ENCODE peak calls at places on chromosomes 7 and 10, in seven cellular contexts. One of them, this sample, is unnamed.

GRCh38 chr10:127069436-127069835 is 127.0 kb downstream of the INSYN2A start:
- DNase-seq in HCT116: no peak
- DNase-seq in endothelial cell of umbilical vein: no peak
- DNase-seq in breast epithelium: no peak
- DNase-seq in transverse colon: no peak
- DNase-seq in sigmoid colon: no peak
- DNase-seq in upper lobe of left lung: no peak
- DNase-seq in this sample: no peak

GRCh38 chr10:59393349-59393748 is 31.0 kb upstream of the FAM13C start:
- DNase-seq in transverse colon: no peak
- DNase-seq in upper lobe of left lung: no peak
- DNase-seq in sigmoid colon: no peak
- DNase-seq in HCT116: no peak
- DNase-seq in endothelial cell of umbilical vein: no peak
- DNase-seq in breast epithelium: no peak
- DNase-seq in this sample: no peak

GRCh38 chr10:23448802-23449570 is 10.1 kb downstream of the OTUD1 start:
- DNase-seq in breast epithelium: no peak
- DNase-seq in sigmoid colon: no peak
- DNase-seq in upper lobe of left lung: no peak
- DNase-seq in HCT116: no peak
- DNase-seq in transverse colon: no peak
- DNase-seq in endothelial cell of umbilical vein: peak; percentile 70
- DNase-seq in this sample: peak; percentile 14

GRCh38 chr10:69232252-69232651 is 12.1 kb downstream of the HKDC1 start:
- DNase-seq in HCT116: peak; percentile 61
- DNase-seq in breast epithelium: no peak
- DNase-seq in transverse colon: peak; percentile 35
- DNase-seq in endothelial cell of umbilical vein: no peak
- DNase-seq in upper lobe of left lung: no peak
- DNase-seq in sigmoid colon: no peak
- DNase-seq in this sample: no peak

GRCh38 chr7:157520249-157520648 is 183.4 kb downstream of the DNAJB6 start:
- DNase-seq in HCT116: no peak
- DNase-seq in upper lobe of left lung: no peak
- DNase-seq in endothelial cell of umbilical vein: no peak
- DNase-seq in sigmoid colon: peak; percentile 30
- DNase-seq in breast epithelium: peak; percentile 6
- DNase-seq in transverse colon: no peak
- DNase-seq in this sample: peak; percentile 63

GRCh38 chr10:33117816-33118215 is 159.8 kb upstream of the ITGB1 start:
- DNase-seq in breast epithelium: no peak
- DNase-seq in HCT116: no peak
- DNase-seq in transverse colon: no peak
- DNase-seq in endothelial cell of umbilical vein: no peak
- DNase-seq in upper lobe of left lung: peak; percentile 80
- DNase-seq in sigmoid colon: no peak
- DNase-seq in this sample: no peak

GRCh38 chr10:69914373-69915268 is 112.9 kb downstream of the COL13A1 start:
- DNase-seq in upper lobe of left lung: peak; percentile 65
- DNase-seq in sigmoid colon: peak; percentile 83
- DNase-seq in HCT116: peak; percentile 35
- DNase-seq in endothelial cell of umbilical vein: peak; percentile 58
- DNase-seq in breast epithelium: peak; percentile 48
- DNase-seq in transverse colon: peak; percentile 78
- DNase-seq in this sample: peak; percentile 71

GRCh38 chr10:8130973-8131911 is 76.8 kb downstream of the GATA3 start:
- DNase-seq in upper lobe of left lung: no peak
- DNase-seq in HCT116: peak; percentile 37
- DNase-seq in sigmoid colon: no peak
- DNase-seq in endothelial cell of umbilical vein: peak; percentile 13
- DNase-seq in transverse colon: no peak
- DNase-seq in breast epithelium: no peak
- DNase-seq in this sample: peak; percentile 27

GRCh38 chr7:151650161-151650560 is 130.5 kb upstream of the RHEB start:
- DNase-seq in transverse colon: no peak
- DNase-seq in sigmoid colon: no peak
- DNase-seq in endothelial cell of umbilical vein: no peak
- DNase-seq in upper lobe of left lung: no peak
- DNase-seq in breast epithelium: no peak
- DNase-seq in HCT116: no peak
- DNase-seq in this sample: no peak

GRCh38 chr7:84450802-84451201 is 256.2 kb upstream of the SEMA3A start:
- DNase-seq in sigmoid colon: no peak
- DNase-seq in transverse colon: no peak
- DNase-seq in breast epithelium: no peak
- DNase-seq in upper lobe of left lung: no peak
- DNase-seq in HCT116: no peak
- DNase-seq in endothelial cell of umbilical vein: no peak
- DNase-seq in this sample: no peak

GRCh38 chr10:127190427-127190826 is 6.0 kb downstream of the INSYN2A start:
- DNase-seq in endothelial cell of umbilical vein: no peak
- DNase-seq in upper lobe of left lung: no peak
- DNase-seq in transverse colon: no peak
- DNase-seq in HCT116: no peak
- DNase-seq in breast epithelium: no peak
- DNase-seq in sigmoid colon: no peak
- DNase-seq in this sample: no peak

GRCh38 chr10:58856508-58857240 is 319.8 kb upstream of the PHYHIPL start:
- DNase-seq in HCT116: peak; percentile 24
- DNase-seq in sigmoid colon: no peak
- DNase-seq in breast epithelium: peak; percentile 54
- DNase-seq in transverse colon: no peak
- DNase-seq in endothelial cell of umbilical vein: no peak
- DNase-seq in upper lobe of left lung: peak; percentile 62
- DNase-seq in this sample: no peak

GRCh38 chr10:130745251-130745650 is 566.3 kb downstream of the TCERG1L start:
- DNase-seq in upper lobe of left lung: peak; percentile 5
- DNase-seq in breast epithelium: no peak
- DNase-seq in HCT116: no peak
- DNase-seq in endothelial cell of umbilical vein: no peak
- DNase-seq in sigmoid colon: no peak
- DNase-seq in transverse colon: no peak
- DNase-seq in this sample: no peak

GRCh38 chr10:90614631-90615030 is 243.2 kb downstream of the HTR7 start:
- DNase-seq in breast epithelium: no peak
- DNase-seq in HCT116: no peak
- DNase-seq in upper lobe of left lung: no peak
- DNase-seq in transverse colon: no peak
- DNase-seq in sigmoid colon: no peak
- DNase-seq in endothelial cell of umbilical vein: no peak
- DNase-seq in this sample: no peak

GRCh38 chr7:90599892-90600555 is 3.9 kb downstream of the CDK14 start:
- DNase-seq in transverse colon: no peak
- DNase-seq in HCT116: no peak
- DNase-seq in breast epithelium: no peak
- DNase-seq in sigmoid colon: no peak
- DNase-seq in endothelial cell of umbilical vein: peak; percentile 36
- DNase-seq in upper lobe of left lung: no peak
- DNase-seq in this sample: no peak

GRCh38 chr7:35379481-35379880 is 125.6 kb upstream of the TBX20 start:
- DNase-seq in transverse colon: peak; percentile 9
- DNase-seq in HCT116: no peak
- DNase-seq in sigmoid colon: peak; percentile 69
- DNase-seq in upper lobe of left lung: no peak
- DNase-seq in endothelial cell of umbilical vein: no peak
- DNase-seq in breast epithelium: no peak
- DNase-seq in this sample: no peak

GRCh38 chr10:100980327-100981110 is 6.8 kb downstream of the MRPL43 start:
- DNase-seq in transverse colon: peak; percentile 3
- DNase-seq in sigmoid colon: peak; percentile 46
- DNase-seq in HCT116: no peak
- DNase-seq in breast epithelium: no peak
- DNase-seq in upper lobe of left lung: no peak
- DNase-seq in endothelial cell of umbilical vein: no peak
- DNase-seq in this sample: no peak

GRCh38 chr10:117463545-117463920 is 79.0 kb upstream of the EMX2 start:
- DNase-seq in endothelial cell of umbilical vein: no peak
- DNase-seq in transverse colon: no peak
- DNase-seq in breast epithelium: no peak
- DNase-seq in HCT116: no peak
- DNase-seq in upper lobe of left lung: no peak
- DNase-seq in sigmoid colon: no peak
- DNase-seq in this sample: no peak

GRCh38 chr7:139034855-139035587 is 821 bp downstream of the ZC3HAV1L start:
- DNase-seq in breast epithelium: no peak
- DNase-seq in HCT116: no peak
- DNase-seq in endothelial cell of umbilical vein: peak; percentile 40
- DNase-seq in sigmoid colon: peak; percentile 64
- DNase-seq in transverse colon: peak; percentile 34
- DNase-seq in upper lobe of left lung: no peak
- DNase-seq in this sample: peak; percentile 56

GRCh38 chr10:73413108-73413527 is 740 bp downstream of the ANXA7 start:
- DNase-seq in endothelial cell of umbilical vein: no peak
- DNase-seq in HCT116: peak; percentile 51
- DNase-seq in upper lobe of left lung: peak; percentile 50
- DNase-seq in transverse colon: peak; percentile 67
- DNase-seq in sigmoid colon: peak; percentile 73
- DNase-seq in breast epithelium: peak; percentile 52
- DNase-seq in this sample: peak; percentile 34

GRCh38 chr7:44963526-44964290 is 15.1 kb downstream of the MYO1G start:
- DNase-seq in endothelial cell of umbilical vein: no peak
- DNase-seq in transverse colon: no peak
- DNase-seq in upper lobe of left lung: no peak
- DNase-seq in HCT116: no peak
- DNase-seq in sigmoid colon: no peak
- DNase-seq in breast epithelium: no peak
- DNase-seq in this sample: no peak

GRCh38 chr7:44965441-44965903 is 13.3 kb downstream of the MYO1G start:
- DNase-seq in breast epithelium: no peak
- DNase-seq in upper lobe of left lung: no peak
- DNase-seq in endothelial cell of umbilical vein: no peak
- DNase-seq in sigmoid colon: peak; percentile 37
- DNase-seq in transverse colon: no peak
- DNase-seq in HCT116: no peak
- DNase-seq in this sample: no peak

GRCh38 chr7:44965937-44966730 is 12.7 kb downstream of the MYO1G start:
- DNase-seq in HCT116: no peak
- DNase-seq in upper lobe of left lung: no peak
- DNase-seq in endothelial cell of umbilical vein: no peak
- DNase-seq in transverse colon: no peak
- DNase-seq in sigmoid colon: peak; percentile 39
- DNase-seq in breast epithelium: no peak
- DNase-seq in this sample: no peak

GRCh38 chr7:44964384-44964830 is 14.4 kb downstream of the MYO1G start:
- DNase-seq in endothelial cell of umbilical vein: peak; percentile 11
- DNase-seq in transverse colon: no peak
- DNase-seq in sigmoid colon: no peak
- DNase-seq in upper lobe of left lung: no peak
- DNase-seq in HCT116: no peak
- DNase-seq in breast epithelium: no peak
- DNase-seq in this sample: no peak

GRCh38 chr7:44964831-44965440 is 13.9 kb downstream of the MYO1G start:
- DNase-seq in endothelial cell of umbilical vein: no peak
- DNase-seq in sigmoid colon: peak; percentile 58
- DNase-seq in upper lobe of left lung: no peak
- DNase-seq in breast epithelium: no peak
- DNase-seq in transverse colon: no peak
- DNase-seq in HCT116: no peak
- DNase-seq in this sample: no peak
- TF ChIP-seq POLR2AphosphoS5 in endothelial cell of umbilical vein: no peak
- TF ChIP-seq POLR2AphosphoS5 in sigmoid colon: no peak
- TF ChIP-seq POLR2AphosphoS5 in upper lobe of left lung: no peak
- TF ChIP-seq POLR2AphosphoS5 in breast epithelium: no peak
- TF ChIP-seq POLR2AphosphoS5 in transverse colon: no peak
- TF ChIP-seq POLR2AphosphoS5 in HCT116: no peak
- TF ChIP-seq POLR2AphosphoS5 in this sample: peak; percentile 13

GRCh38 chr10:87873656-87874055 is 10.2 kb downstream of the PTEN start:
- DNase-seq in HCT116: no peak
- DNase-seq in sigmoid colon: no peak
- DNase-seq in breast epithelium: no peak
- DNase-seq in endothelial cell of umbilical vein: no peak
- DNase-seq in upper lobe of left lung: no peak
- DNase-seq in transverse colon: no peak
- DNase-seq in this sample: no peak
- TF ChIP-seq POLR2A in HCT116: no peak
- TF ChIP-seq POLR2A in sigmoid colon: no peak
- TF ChIP-seq POLR2A in breast epithelium: no peak
- TF ChIP-seq POLR2A in endothelial cell of umbilical vein: no peak
- TF ChIP-seq POLR2A in upper lobe of left lung: no peak
- TF ChIP-seq POLR2A in transverse colon: no peak
- TF ChIP-seq POLR2A in this sample: no peak

GRCh38 chr7:24653316-24654085 is 80.2 kb downstream of the PALS2 start:
- DNase-seq in transverse colon: no peak
- DNase-seq in breast epithelium: peak; percentile 18
- DNase-seq in endothelial cell of umbilical vein: peak; percentile 34
- DNase-seq in sigmoid colon: no peak
- DNase-seq in upper lobe of left lung: no peak
- DNase-seq in HCT116: no peak
- DNase-seq in this sample: no peak
- TF ChIP-seq POLR2AphosphoS5 in transverse colon: no peak
- TF ChIP-seq POLR2AphosphoS5 in breast epithelium: no peak
- TF ChIP-seq POLR2AphosphoS5 in endothelial cell of umbilical vein: no peak
- TF ChIP-seq POLR2AphosphoS5 in sigmoid colon: no peak
- TF ChIP-seq POLR2AphosphoS5 in upper lobe of left lung: no peak
- TF ChIP-seq POLR2AphosphoS5 in HCT116: no peak
- TF ChIP-seq POLR2AphosphoS5 in this sample: no peak

GRCh38 chr10:30059209-30060107 is at the start of gene JCAD:
- DNase-seq in breast epithelium: peak; percentile 30
- DNase-seq in upper lobe of left lung: peak; percentile 78
- DNase-seq in endothelial cell of umbilical vein: peak; percentile 69
- DNase-seq in transverse colon: peak; percentile 73
- DNase-seq in HCT116: no peak
- DNase-seq in sigmoid colon: peak; percentile 89
- DNase-seq in this sample: peak; percentile 39
- TF ChIP-seq POLR2A in breast epithelium: no peak
- TF ChIP-seq POLR2A in upper lobe of left lung: peak; percentile 42
- TF ChIP-seq POLR2A in endothelial cell of umbilical vein: peak; percentile 55
- TF ChIP-seq POLR2A in transverse colon: no peak
- TF ChIP-seq POLR2A in HCT116: no peak
- TF ChIP-seq POLR2A in sigmoid colon: no peak
- TF ChIP-seq POLR2A in this sample: no peak

This sample was measured in GM12892.